ENCODE peak calls at places on chromosomes 12 and 14, in eight cellular contexts. M is adrenal gland, O is fibroblast of lung, E is Calu3, U is pancreas, V is WTC11, Q is left ventricle myocardium inferior, C is AG09319. A is an unnamed sample.

GRCh38 chr12:103503546-103504480 is 8.0 kb upstream of the C12orf42 start:
- DNase-seq in M (peak; percentile 8), O (no peak), E (no peak), U (no peak), V (peak; percentile 72), Q (no peak), C (no peak), A (no peak)

GRCh38 chr12:9064815-9065606 is 50.7 kb downstream of the A2M start:
- DNase-seq in M (peak; percentile 85), O (peak; percentile 55), E (peak; percentile 93), U (peak; percentile 96), V (peak; percentile 85), Q (peak; percentile 79), C (no peak), A (peak; percentile 24)

GRCh38 chr12:119139448-119139847 is 39.3 kb upstream of the HSPB8 start:
- DNase-seq in M (no peak), O (no peak), E (no peak), U (no peak), V (no peak), Q (no peak), C (no peak), A (no peak)

GRCh38 chr12:93684716-93685115 is 7.5 kb downstream of the CRADD start:
- DNase-seq in M (no peak), O (no peak), E (no peak), U (no peak), V (no peak), Q (no peak), C (no peak), A (peak; percentile 42)

GRCh38 chr12:41103614-41104013 is 84.5 kb upstream of the PDZRN4 start:
- DNase-seq in M (no peak), O (no peak), E (no peak), U (no peak), V (no peak), Q (no peak), C (no peak), A (no peak)

GRCh38 chr12:105945935-105946334 is 192.8 kb downstream of the NUAK1 start:
- DNase-seq in M (no peak), O (no peak), E (no peak), U (no peak), V (no peak), Q (no peak), C (no peak), A (peak; percentile 25)

GRCh38 chr12:47910486-47910885 is 5.7 kb upstream of the VDR start:
- DNase-seq in M (no peak), O (no peak), E (no peak), U (no peak), V (no peak), Q (no peak), C (no peak), A (peak; percentile 46)

GRCh38 chr14:57928732-57929131 is 62.8 kb upstream of the SLC35F4 start:
- DNase-seq in M (no peak), O (no peak), E (no peak), U (no peak), V (no peak), Q (no peak), C (no peak), A (no peak)

GRCh38 chr14:33259764-33260163 is 321.1 kb downstream of the NPAS3 start:
- DNase-seq in M (no peak), O (no peak), E (no peak), U (no peak), V (no peak), Q (no peak), C (no peak), A (no peak)

GRCh38 chr12:98369601-98370000 is 145.8 kb upstream of the TMPO start:
- DNase-seq in M (no peak), O (no peak), E (no peak), U (no peak), V (no peak), Q (no peak), C (no peak), A (peak; percentile 4)

GRCh38 chr14:31893156-31893813 is 183.8 kb upstream of the ARHGAP5 start:
- DNase-seq in M (peak; percentile 10), O (no peak), E (no peak), U (no peak), V (no peak), Q (no peak), C (no peak), A (no peak)

GRCh38 chr12:48061943-48062719 is 43.7 kb downstream of the SENP1 start:
- DNase-seq in M (no peak), O (no peak), E (no peak), U (no peak), V (no peak), Q (no peak), C (no peak), A (no peak)

GRCh38 chr14:79395061-79395460 is 816.2 kb downstream of the DIO2 start:
- DNase-seq in M (no peak), O (peak; percentile 14), E (no peak), U (no peak), V (no peak), Q (no peak), C (no peak), A (peak; percentile 34)

GRCh38 chr12:1911598-1912575 is 6.6 kb downstream of the CACNA2D4 start:
- DNase-seq in M (no peak), O (no peak), E (no peak), U (no peak), V (no peak), Q (no peak), C (no peak), A (no peak)

GRCh38 chr12:130765186-130765659 is 49.1 kb upstream of the RIMBP2 start:
- DNase-seq in M (no peak), O (peak; percentile 40), E (no peak), U (no peak), V (no peak), Q (no peak), C (no peak), A (peak; percentile 9)

GRCh38 chr14:52845079-52845478 is 53.7 kb upstream of the GNPNAT1 start:
- DNase-seq in M (no peak), O (no peak), E (no peak), U (no peak), V (no peak), Q (no peak), C (no peak), A (no peak)

GRCh38 chr12:84950971-84951546 is 38.5 kb upstream of the SLC6A15 start:
- DNase-seq in M (no peak), O (no peak), E (no peak), U (no peak), V (no peak), Q (no peak), C (no peak), A (no peak)

GRCh38 chr12:132587781-132588180 is 22.6 kb downstream of the LRCOL1 start:
- DNase-seq in M (no peak), O (no peak), E (no peak), U (no peak), V (no peak), Q (no peak), C (no peak), A (no peak)

GRCh38 chr12:92411687-92412086 is 266.0 kb upstream of the BTG1 start:
- DNase-seq in M (no peak), O (no peak), E (no peak), U (no peak), V (no peak), Q (no peak), C (no peak), A (no peak)

GRCh38 chr12:92403210-92404175 is 257.8 kb upstream of the BTG1 start:
- DNase-seq in M (no peak), O (no peak), E (no peak), U (no peak), V (no peak), Q (no peak), C (no peak), A (no peak)

GRCh38 chr12:92404921-92405320 is 259.3 kb upstream of the BTG1 start:
- DNase-seq in M (no peak), O (no peak), E (no peak), U (no peak), V (no peak), Q (no peak), C (no peak), A (no peak)

GRCh38 chr12:92404259-92404894 is 258.7 kb upstream of the BTG1 start:
- DNase-seq in M (no peak), O (no peak), E (no peak), U (no peak), V (no peak), Q (no peak), C (no peak), A (no peak)

GRCh38 chr12:92408072-92408900 is 262.6 kb upstream of the BTG1 start:
- DNase-seq in M (peak; percentile 39), O (peak; percentile 49), E (peak; percentile 66), U (no peak), V (peak; percentile 55), Q (no peak), C (peak; percentile 20), A (peak; percentile 30)
- TF ChIP-seq CTCF in M (peak; percentile 32), O (peak; percentile 76), E (peak; percentile 64), U (no peak), V (peak; percentile 19), Q (peak; percentile 53), C (peak; percentile 64), A (peak; percentile 54)

GRCh38 chr14:97056086-97056485 is 258.9 kb downstream of the VRK1 start:
- DNase-seq in M (no peak), O (no peak), E (no peak), U (no peak), V (no peak), Q (no peak), C (no peak), A (no peak)
- TF ChIP-seq CTCF in M (no peak), O (no peak), E (no peak), U (no peak), V (no peak), Q (no peak), C (no peak), A (no peak)

DNA sequence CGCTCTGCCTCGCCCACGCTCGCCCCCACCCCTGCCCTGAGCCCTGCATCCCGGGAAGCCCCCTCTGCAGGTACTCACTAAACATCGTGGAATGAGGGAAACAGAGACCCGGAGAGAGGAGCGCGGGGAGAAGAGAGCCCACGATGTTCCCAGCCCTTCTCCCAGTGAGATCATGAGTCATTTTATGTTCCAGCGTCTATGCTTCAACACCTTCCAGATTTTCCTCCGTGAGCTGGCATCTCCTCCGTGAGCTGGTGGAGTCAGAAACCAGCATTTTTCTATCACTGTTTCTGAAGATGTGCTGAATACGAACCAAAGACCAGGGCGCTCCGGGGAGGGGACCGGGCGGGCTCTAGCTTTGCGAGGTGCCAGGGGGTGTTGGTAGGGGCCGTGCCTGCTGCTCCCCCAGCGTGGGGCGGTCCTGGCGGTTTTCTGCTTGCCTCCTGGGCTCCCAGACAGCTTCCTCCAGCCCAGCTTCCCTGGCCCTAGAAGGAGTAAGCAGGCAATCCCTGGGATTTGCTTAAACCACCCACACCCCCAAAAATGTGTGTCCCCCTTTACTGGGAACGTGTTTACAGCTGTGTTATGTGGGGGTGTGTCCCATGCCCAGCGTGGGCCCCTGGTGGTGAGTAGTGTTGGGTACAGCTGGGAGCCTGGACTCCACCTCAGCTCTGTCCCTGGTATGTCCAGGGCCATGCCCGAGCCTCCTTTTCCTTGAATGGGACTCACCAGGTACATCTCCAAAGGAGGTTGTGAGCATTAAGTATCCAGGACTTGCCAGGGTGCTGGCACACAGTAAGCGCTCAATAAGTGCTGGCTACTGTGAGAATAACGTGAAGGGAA is 74.2 kb downstream of the DIO3 start:
- DNase-seq in M (no peak), O (no peak), E (no peak), U (no peak), V (no peak), Q (no peak), C (no peak), A (no peak)
- TF ChIP-seq CTCF in M (no peak), O (no peak), E (no peak), U (no peak), V (peak; percentile 8), Q (no peak), C (no peak), A (no peak)

GRCh38 chr14:28012629-28013415 is 753.8 kb upstream of the FOXG1 start:
- DNase-seq in M (no peak), O (no peak), E (peak; percentile 15), U (no peak), V (peak; percentile 14), Q (no peak), C (no peak), A (no peak)
- TF ChIP-seq CTCF in M (no peak), O (no peak), E (no peak), U (no peak), V (no peak), Q (no peak), C (no peak), A (no peak)

A was measured in fibroblast of the aortic adventitia.